ENCODE peak calls at places on chromosomes 4 and X, in nine cellular contexts. K is lower leg skin, U is neural crest cell, M is GM12865, V is HEK293T, Q is renal cortical epithelial cell, T is BJ, E is globus pallidus, C is C1 segment of cervical spinal cord. J is an unnamed sample.

GRCh38 chr4:144670776-144671175 is 24.8 kb downstream of the HHIP start:
- DNase-seq in K (no peak), U (no peak), M (no peak), V (no peak), Q (no peak), T (no peak), E (no peak), C (no peak), J (no peak)

GRCh38 chr4:122744229-122744628 is 11.7 kb downstream of the BBS12 start:
- DNase-seq in K (no peak), U (no peak), M (no peak), V (no peak), Q (peak), T (peak), E (no peak), C (no peak), J (peak)

GRCh38 chrX:63784902-63785692 is at the start of gene ARHGEF9:
- DNase-seq in K (no peak), U (peak), M (peak), V (no peak), Q (no peak), T (no peak), E (peak), C (no peak), J (no peak)

GRCh38 chrX:40996886-40997530 is 88.2 kb upstream of the USP9X start:
- DNase-seq in K (peak), U (no peak), M (peak), V (peak), Q (peak), T (no peak), E (peak), C (no peak), J (no peak)

GRCh38 chr4:18020145-18020670 is 1.3 kb downstream of the LCORL start:
- DNase-seq in K (no peak), U (peak), M (peak), V (no peak), Q (peak), T (no peak), E (peak), C (no peak), J (no peak)

GRCh38 chr4:128388352-128388630 is 100.7 kb upstream of the PGRMC2 start:
- DNase-seq in K (peak), U (no peak), M (no peak), V (no peak), Q (no peak), T (no peak), E (no peak), C (no peak), J (no peak)

GRCh38 chr4:80875642-80876041 is 154.9 kb upstream of the BMP3 start:
- DNase-seq in K (no peak), U (no peak), M (peak), V (no peak), Q (no peak), T (no peak), E (no peak), C (no peak), J (no peak)

GRCh38 chrX:45806410-45807121 is 605.9 kb upstream of the DIPK2B start:
- DNase-seq in K (no peak), U (no peak), M (peak), V (no peak), Q (peak), T (peak), E (no peak), C (no peak), J (no peak)

GRCh38 chr4:834368-835147 is 8.6 kb upstream of the CPLX1 start:
- DNase-seq in K (no peak), U (no peak), M (no peak), V (no peak), Q (no peak), T (no peak), E (no peak), C (no peak), J (no peak)